ENCODE peak calls at places on chromosomes 4 and X, in six cellular contexts. K is breast epithelium, Q is lower lobe of right lung, N is OCI-LY7, C is psoas muscle, W is cardiac muscle cell. M is an unnamed sample.

GRCh38 chrX:84363054-84363453 is 139.2 kb downstream of the HDX start:
- DNase-seq in Q (no peak), C (no peak), K (no peak), W (no peak), N (no peak), M (no peak)

GRCh38 chr4:186700746-186701145 is 22.9 kb downstream of the FAT1 start:
- DNase-seq in W (no peak), N (no peak), Q (no peak), K (no peak), C (peak; percentile 70), M (no peak)

GRCh38 chr4:73252001-73252400 is 6.6 kb downstream of the ANKRD17 start:
- DNase-seq in N (no peak), Q (no peak), W (no peak), C (no peak), K (no peak), M (no peak)

GRCh38 chr4:82593416-82593815 is 31.6 kb upstream of the TMEM150C start:
- DNase-seq in W (no peak), Q (no peak), C (no peak), K (no peak), N (no peak), M (no peak)

GRCh38 chr4:108181704-108182103 is 13.0 kb upstream of the LEF1 start:
- DNase-seq in Q (no peak), C (no peak), W (no peak), K (no peak), N (peak; percentile 59), M (no peak)

GRCh38 chr4:122602277-122603142 is 18.4 kb downstream of the IL21 start:
- DNase-seq in K (no peak), W (peak; percentile 51), N (no peak), Q (no peak), C (no peak), M (no peak)

GRCh38 chr4:103244251-103244650 is 46.1 kb upstream of the CENPE start:
- DNase-seq in W (no peak), Q (no peak), N (no peak), K (no peak), C (no peak), M (no peak)

GRCh38 chr4:150874386-150875226 is 140.5 kb downstream of the LRBA start:
- DNase-seq in K (no peak), W (no peak), N (no peak), Q (no peak), C (no peak), M (no peak)

GRCh38 chr4:167111622-167112021 is 122.7 kb downstream of the SPOCK3 start:
- DNase-seq in Q (no peak), C (no peak), W (no peak), K (no peak), N (no peak), M (no peak)

GRCh38 chrX:120549483-120550452 is 11.0 kb downstream of the CUL4B start:
- DNase-seq in W (no peak), C (no peak), K (no peak), N (no peak), Q (no peak), M (no peak)

GRCh38 chr4:113565702-113566012 is 195.9 kb downstream of the CAMK2D start:
- DNase-seq in N (no peak), Q (no peak), W (no peak), K (no peak), C (no peak), M (no peak)
- H3K4me1 ChIP-seq in N (peaks cover 98% of the 10 kb centered on the region), Q (peaks cover 28% of the 10 kb centered on the region), W (peaks cover 3% of the 10 kb centered on the region), K (no peaks in the 10 kb centered on the region), C (no peaks in the 10 kb centered on the region), M (peaks cover 19% of the 10 kb centered on the region)

GRCh38 chr4:68691186-68691585 is 20.7 kb upstream of the UGT2B15 start:
- DNase-seq in W (no peak), C (no peak), Q (no peak), N (no peak), K (no peak), M (no peak)

DNA sequence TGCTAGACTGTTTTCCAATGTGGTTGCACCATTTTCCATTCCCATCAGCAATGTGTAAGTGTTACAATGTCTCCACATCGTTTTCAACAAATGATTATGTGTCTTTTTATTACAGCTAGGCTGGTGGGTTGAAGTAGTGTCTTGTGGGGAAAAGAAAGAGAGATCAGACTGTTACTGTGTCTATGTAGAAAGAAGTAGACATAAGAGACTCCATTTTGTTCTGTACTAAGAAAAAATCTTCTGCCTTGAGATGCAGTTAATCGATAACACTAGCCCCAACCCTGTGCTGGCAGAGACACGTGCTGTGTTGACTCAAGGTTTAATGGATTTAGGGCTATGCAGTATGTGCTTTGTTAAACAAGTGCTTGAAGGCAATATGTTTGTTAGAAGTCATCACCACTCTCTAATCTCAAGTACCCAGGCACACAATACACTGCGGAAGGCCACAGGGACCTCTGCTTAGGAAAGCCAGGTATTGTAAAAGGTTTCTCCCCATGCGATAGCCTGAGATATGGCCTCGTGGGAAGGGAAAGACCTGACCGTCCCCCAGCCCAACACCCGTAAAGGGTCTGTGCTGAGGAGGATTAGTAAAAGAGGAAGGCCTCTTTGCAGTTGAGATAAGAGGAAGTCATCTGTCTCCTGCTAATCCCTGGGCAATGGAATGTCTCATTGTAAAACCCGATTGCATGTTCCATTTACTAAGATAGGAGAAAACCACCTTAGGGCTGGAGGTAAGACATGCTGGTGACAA is 23.0 kb upstream of the UGT2B15 start:
- DNase-seq in W (no peak), K (no peak), C (no peak), Q (no peak), N (no peak), M (no peak)
- H3K9me3 ChIP-seq in W (peaks cover 3% of the 10 kb centered on the region), K (no peaks in the 10 kb centered on the region), C (peaks cover 2% of the 10 kb centered on the region), Q (peaks cover 7% of the 10 kb centered on the region), N (no peaks in the 10 kb centered on the region), M (no peaks in the 10 kb centered on the region)

GRCh38 chr4:140569307-140569638 is 512 bp upstream of the UCP1 start:
- DNase-seq in N (no peak), Q (no peak), C (no peak), K (no peak), W (no peak), M (no peak)
- H3K4me1 ChIP-seq in N (no peaks in the 10 kb centered on the region), Q (peaks cover 21% of the 10 kb centered on the region), C (peaks cover 17% of the 10 kb centered on the region), K (no peaks in the 10 kb centered on the region), W (no peaks in the 10 kb centered on the region), M (peaks cover 15% of the 10 kb centered on the region)

GRCh38 chr4:2507259-2507658 is 29.2 kb upstream of the FAM193A start:
- DNase-seq in N (no peak), Q (no peak), K (no peak), C (no peak), W (no peak), M (no peak)
- H3K9me3 ChIP-seq in N (no peaks in the 10 kb centered on the region), Q (no peaks in the 10 kb centered on the region), K (no peaks in the 10 kb centered on the region), C (no peaks in the 10 kb centered on the region), W (no peaks in the 10 kb centered on the region), M (no peaks in the 10 kb centered on the region)

M was measured in effector memory CD4-positive, alpha-beta T cell.